ENCODE peak calls at places on chromosomes 6 and 20, in five cellular contexts. One of them, this sample, is unnamed.

GRCh38 chr6:36210157-36210556 is 13.6 kb downstream of the BRPF3 start:
- DNase-seq in MM.1S: no peak
- DNase-seq in cardiac muscle cell: no peak
- DNase-seq in thoracic aorta: no peak
- DNase-seq in CD4-positive, alpha-beta memory T cell: no peak
- DNase-seq in this sample: no peak

GRCh38 chr6:167252271-167252670 is 38.8 kb upstream of the UNC93A start:
- DNase-seq in cardiac muscle cell: no peak
- DNase-seq in MM.1S: no peak
- DNase-seq in CD4-positive, alpha-beta memory T cell: no peak
- DNase-seq in thoracic aorta: no peak
- DNase-seq in this sample: no peak

GRCh38 chr6:22194188-22194921 is 102.5 kb downstream of the PRL start:
- DNase-seq in thoracic aorta: no peak
- DNase-seq in cardiac muscle cell: peak; percentile 5
- DNase-seq in MM.1S: no peak
- DNase-seq in CD4-positive, alpha-beta memory T cell: no peak
- DNase-seq in this sample: no peak

GRCh38 chr20:61271273-61272221 is 19.5 kb downstream of the CDH4 start:
- DNase-seq in MM.1S: no peak
- DNase-seq in CD4-positive, alpha-beta memory T cell: no peak
- DNase-seq in thoracic aorta: no peak
- DNase-seq in cardiac muscle cell: no peak
- DNase-seq in this sample: no peak

GRCh38 chr6:41747256-41748101 is at the start of gene PGC:
- DNase-seq in thoracic aorta: no peak
- DNase-seq in MM.1S: no peak
- DNase-seq in cardiac muscle cell: peak; percentile 61
- DNase-seq in CD4-positive, alpha-beta memory T cell: no peak
- DNase-seq in this sample: no peak

GRCh38 chr20:11035211-11035610 is 361.4 kb upstream of the JAG1 start:
- DNase-seq in cardiac muscle cell: no peak
- DNase-seq in MM.1S: no peak
- DNase-seq in CD4-positive, alpha-beta memory T cell: no peak
- DNase-seq in thoracic aorta: no peak
- DNase-seq in this sample: no peak

GRCh38 chr6:115216835-115217234 is 843.9 kb downstream of the FRK start:
- DNase-seq in CD4-positive, alpha-beta memory T cell: no peak
- DNase-seq in cardiac muscle cell: no peak
- DNase-seq in MM.1S: no peak
- DNase-seq in thoracic aorta: no peak
- DNase-seq in this sample: no peak

GRCh38 chr6:112188906-112189305 is 65.5 kb downstream of the LAMA4 start:
- DNase-seq in cardiac muscle cell: no peak
- DNase-seq in CD4-positive, alpha-beta memory T cell: no peak
- DNase-seq in thoracic aorta: no peak
- DNase-seq in MM.1S: no peak
- DNase-seq in this sample: no peak

GRCh38 chr6:85574932-85575598 is 18.6 kb downstream of the SNX14 start:
- DNase-seq in thoracic aorta: no peak
- DNase-seq in CD4-positive, alpha-beta memory T cell: no peak
- DNase-seq in cardiac muscle cell: no peak
- DNase-seq in MM.1S: no peak
- DNase-seq in this sample: no peak

GRCh38 chr20:50085481-50086365 is 27.2 kb downstream of the UBE2V1 start:
- DNase-seq in MM.1S: peak; percentile 45
- DNase-seq in thoracic aorta: no peak
- DNase-seq in CD4-positive, alpha-beta memory T cell: peak; percentile 39
- DNase-seq in cardiac muscle cell: peak; percentile 76
- DNase-seq in this sample: peak; percentile 20

GRCh38 chr6:101396552-101397173 is 3.2 kb downstream of the GRIK2 start:
- DNase-seq in thoracic aorta: no peak
- DNase-seq in CD4-positive, alpha-beta memory T cell: no peak
- DNase-seq in MM.1S: peak; percentile 77
- DNase-seq in cardiac muscle cell: peak; percentile 73
- DNase-seq in this sample: no peak

GRCh38 chr20:60035-60918 is 27.2 kb upstream of the DEFB125 start:
- DNase-seq in CD4-positive, alpha-beta memory T cell: no peak
- DNase-seq in thoracic aorta: no peak
- DNase-seq in cardiac muscle cell: no peak
- DNase-seq in MM.1S: no peak
- DNase-seq in this sample: no peak

GRCh38 chr20:17796096-17796563 is 96.4 kb downstream of the BANF2 start:
- DNase-seq in MM.1S: no peak
- DNase-seq in cardiac muscle cell: peak; percentile 86
- DNase-seq in CD4-positive, alpha-beta memory T cell: no peak
- DNase-seq in thoracic aorta: peak; percentile 29
- DNase-seq in this sample: no peak

GRCh38 chr20:12293900-12294299 is 376.2 kb downstream of the BTBD3 start:
- DNase-seq in CD4-positive, alpha-beta memory T cell: no peak
- DNase-seq in cardiac muscle cell: no peak
- DNase-seq in thoracic aorta: no peak
- DNase-seq in MM.1S: no peak
- DNase-seq in this sample: no peak

GRCh38 chr20:40652426-40652825 is 36.6 kb downstream of the MAFB start:
- DNase-seq in cardiac muscle cell: peak; percentile 67
- DNase-seq in CD4-positive, alpha-beta memory T cell: no peak
- DNase-seq in MM.1S: no peak
- DNase-seq in thoracic aorta: no peak
- DNase-seq in this sample: no peak

GRCh38 chr20:51797357-51798025 is 4.8 kb downstream of the SALL4 start:
- DNase-seq in cardiac muscle cell: peak; percentile 29
- DNase-seq in MM.1S: no peak
- DNase-seq in CD4-positive, alpha-beta memory T cell: no peak
- DNase-seq in thoracic aorta: no peak
- DNase-seq in this sample: no peak

GRCh38 chr20:4012631-4013030 is 2.7 kb downstream of the RNF24 start:
- DNase-seq in thoracic aorta: no peak
- DNase-seq in CD4-positive, alpha-beta memory T cell: no peak
- DNase-seq in cardiac muscle cell: peak; percentile 82
- DNase-seq in MM.1S: no peak
- DNase-seq in this sample: no peak

GRCh38 chr6:36289281-36290018 is 19.6 kb downstream of the PNPLA1 start:
- DNase-seq in MM.1S: no peak
- DNase-seq in CD4-positive, alpha-beta memory T cell: no peak
- DNase-seq in cardiac muscle cell: no peak
- DNase-seq in thoracic aorta: no peak
- DNase-seq in this sample: no peak

GRCh38 chr20:50580016-50580747 is 70.0 kb downstream of the PTPN1 start:
- DNase-seq in MM.1S: no peak
- DNase-seq in CD4-positive, alpha-beta memory T cell: peak; percentile 31
- DNase-seq in cardiac muscle cell: peak; percentile 62
- DNase-seq in thoracic aorta: no peak
- DNase-seq in this sample: peak; percentile 53

GRCh38 chr6:139436521-139437348 is 62.3 kb upstream of the CITED2 start:
- DNase-seq in thoracic aorta: no peak
- DNase-seq in MM.1S: no peak
- DNase-seq in cardiac muscle cell: no peak
- DNase-seq in CD4-positive, alpha-beta memory T cell: no peak
- DNase-seq in this sample: no peak

GRCh38 chr6:150528648-150529285 is 70.9 kb upstream of the PLEKHG1 start:
- DNase-seq in thoracic aorta: no peak
- DNase-seq in MM.1S: no peak
- DNase-seq in CD4-positive, alpha-beta memory T cell: no peak
- DNase-seq in cardiac muscle cell: peak; percentile 74
- DNase-seq in this sample: no peak

GRCh38 chr6:162369091-162369490 is 358.5 kb downstream of the PRKN start:
- DNase-seq in cardiac muscle cell: no peak
- DNase-seq in thoracic aorta: no peak
- DNase-seq in MM.1S: no peak
- DNase-seq in CD4-positive, alpha-beta memory T cell: no peak
- DNase-seq in this sample: no peak

GRCh38 chr6:41021832-41022231 is 17.2 kb downstream of the UNC5CL start:
- DNase-seq in cardiac muscle cell: peak; percentile 40
- DNase-seq in MM.1S: no peak
- DNase-seq in thoracic aorta: no peak
- DNase-seq in CD4-positive, alpha-beta memory T cell: no peak
- DNase-seq in this sample: no peak

GRCh38 chr6:132261354-132261753 is 139.9 kb downstream of the MOXD1 start:
- DNase-seq in cardiac muscle cell: peak; percentile 25
- DNase-seq in MM.1S: no peak
- DNase-seq in thoracic aorta: no peak
- DNase-seq in CD4-positive, alpha-beta memory T cell: no peak
- DNase-seq in this sample: no peak

GRCh38 chr20:1895674-1896496 is 678 bp downstream of the SIRPA start:
- DNase-seq in cardiac muscle cell: peak; percentile 39
- DNase-seq in thoracic aorta: no peak
- DNase-seq in MM.1S: no peak
- DNase-seq in CD4-positive, alpha-beta memory T cell: no peak
- DNase-seq in this sample: no peak

DNA sequence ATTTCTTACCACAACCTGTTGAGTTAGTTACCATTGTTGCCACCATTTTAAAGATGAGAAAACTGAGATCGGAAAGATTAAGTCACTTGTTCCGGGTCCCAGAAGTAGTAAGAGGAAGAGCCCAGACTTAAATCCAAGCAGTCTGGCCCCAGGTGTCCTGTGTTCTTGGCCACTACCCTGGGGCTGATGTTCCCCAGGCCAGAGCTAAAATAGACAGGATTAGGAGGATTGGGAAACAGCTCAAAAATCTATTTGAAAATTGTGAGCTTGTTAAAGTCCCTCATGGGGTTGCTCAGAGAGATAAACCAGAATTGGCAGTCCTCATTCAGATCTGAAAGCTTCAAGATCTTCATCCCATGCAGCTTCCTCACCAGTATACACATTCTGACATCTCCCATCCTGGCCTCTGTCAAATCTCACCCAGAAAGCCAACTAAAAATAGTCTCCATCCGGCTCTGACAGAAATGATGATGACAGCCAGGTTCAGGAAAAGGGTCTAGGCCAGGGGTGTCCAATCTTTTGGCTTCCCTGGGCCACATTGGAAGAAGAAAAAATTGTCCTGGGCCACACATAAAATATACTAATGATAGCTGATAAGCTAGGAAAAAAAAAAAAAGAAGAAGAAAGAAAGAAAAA is 62.0 kb downstream of the GFOD1 start:
- DNase-seq in thoracic aorta: no peak
- DNase-seq in CD4-positive, alpha-beta memory T cell: no peak
- DNase-seq in cardiac muscle cell: no peak
- DNase-seq in MM.1S: no peak
- DNase-seq in this sample: no peak
- H3K4me1 ChIP-seq in thoracic aorta: peaks cover 54% of the 10 kb centered on the region
- H3K4me1 ChIP-seq in CD4-positive, alpha-beta memory T cell: peaks cover 23% of the 10 kb centered on the region
- H3K4me1 ChIP-seq in cardiac muscle cell: peaks cover 84% of the 10 kb centered on the region
- H3K4me1 ChIP-seq in MM.1S: peaks cover 12% of the 10 kb centered on the region
- H3K4me1 ChIP-seq in this sample: peaks cover 26% of the 10 kb centered on the region

GRCh38 chr6:136228811-136229210 is 21.3 kb downstream of the MTFR2 start:
- DNase-seq in CD4-positive, alpha-beta memory T cell: no peak
- DNase-seq in MM.1S: no peak
- DNase-seq in cardiac muscle cell: no peak
- DNase-seq in thoracic aorta: no peak
- DNase-seq in this sample: no peak

GRCh38 chr6:136226027-136226673 is 24.0 kb downstream of the MTFR2 start:
- DNase-seq in thoracic aorta: no peak
- DNase-seq in MM.1S: peak; percentile 39
- DNase-seq in cardiac muscle cell: peak; percentile 78
- DNase-seq in CD4-positive, alpha-beta memory T cell: peak; percentile 53
- DNase-seq in this sample: peak; percentile 61

GRCh38 chr6:136230219-136230980 is 19.7 kb downstream of the MTFR2 start:
- DNase-seq in CD4-positive, alpha-beta memory T cell: no peak
- DNase-seq in MM.1S: no peak
- DNase-seq in thoracic aorta: no peak
- DNase-seq in cardiac muscle cell: no peak
- DNase-seq in this sample: no peak

GRCh38 chr6:136225496-136225895 is 24.6 kb downstream of the MTFR2 start:
- DNase-seq in thoracic aorta: no peak
- DNase-seq in MM.1S: no peak
- DNase-seq in cardiac muscle cell: peak; percentile 27
- DNase-seq in CD4-positive, alpha-beta memory T cell: no peak
- DNase-seq in this sample: no peak

GRCh38 chr6:136226674-136227377 is 23.3 kb downstream of the MTFR2 start:
- DNase-seq in thoracic aorta: no peak
- DNase-seq in cardiac muscle cell: no peak
- DNase-seq in CD4-positive, alpha-beta memory T cell: no peak
- DNase-seq in MM.1S: no peak
- DNase-seq in this sample: no peak
- H3K4me1 ChIP-seq in thoracic aorta: no peaks in the 10 kb centered on the region
- H3K4me1 ChIP-seq in cardiac muscle cell: no peaks in the 10 kb centered on the region
- H3K4me1 ChIP-seq in CD4-positive, alpha-beta memory T cell: no peaks in the 10 kb centered on the region
- H3K4me1 ChIP-seq in MM.1S: peaks cover 5% of the 10 kb centered on the region
- H3K4me1 ChIP-seq in this sample: no peaks in the 10 kb centered on the region

DNA sequence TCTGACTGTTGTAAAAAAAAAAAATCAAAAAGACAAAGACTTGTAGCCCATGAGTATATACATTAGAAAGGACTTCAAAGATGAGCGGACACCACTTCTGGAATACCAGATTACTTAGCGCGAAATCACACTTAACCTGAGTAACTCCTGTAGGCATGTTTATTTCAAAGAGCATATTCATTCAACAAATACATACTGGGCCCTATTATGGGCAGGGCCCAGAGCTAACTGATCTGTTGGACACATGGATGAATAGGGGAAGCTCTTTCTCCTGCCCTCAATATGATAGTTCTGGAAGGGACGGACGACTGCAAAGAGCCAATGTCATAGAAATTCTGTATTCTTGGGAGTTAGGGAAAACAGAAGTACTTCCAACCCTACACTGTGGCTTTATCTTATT is 12.3 kb downstream of the MAN1A1 start:
- DNase-seq in cardiac muscle cell: no peak
- DNase-seq in thoracic aorta: no peak
- DNase-seq in MM.1S: no peak
- DNase-seq in CD4-positive, alpha-beta memory T cell: no peak
- DNase-seq in this sample: no peak
- H3K4me1 ChIP-seq in cardiac muscle cell: peaks cover 31% of the 10 kb centered on the region
- H3K4me1 ChIP-seq in thoracic aorta: peaks cover 40% of the 10 kb centered on the region
- H3K4me1 ChIP-seq in MM.1S: peaks cover 34% of the 10 kb centered on the region
- H3K4me1 ChIP-seq in CD4-positive, alpha-beta memory T cell: peaks cover 20% of the 10 kb centered on the region
- H3K4me1 ChIP-seq in this sample: no peaks in the 10 kb centered on the region

GRCh38 chr6:161003336-161003735 is 11.8 kb downstream of the MAP3K4 start:
- DNase-seq in cardiac muscle cell: no peak
- DNase-seq in MM.1S: no peak
- DNase-seq in thoracic aorta: no peak
- DNase-seq in CD4-positive, alpha-beta memory T cell: no peak
- DNase-seq in this sample: no peak

GRCh38 chr6:161009991-161010390 is 18.4 kb downstream of the MAP3K4 start:
- DNase-seq in cardiac muscle cell: no peak
- DNase-seq in CD4-positive, alpha-beta memory T cell: no peak
- DNase-seq in MM.1S: no peak
- DNase-seq in thoracic aorta: no peak
- DNase-seq in this sample: no peak

GRCh38 chr6:161011509-161012480 is 20.2 kb downstream of the MAP3K4 start:
- DNase-seq in thoracic aorta: no peak
- DNase-seq in CD4-positive, alpha-beta memory T cell: no peak
- DNase-seq in cardiac muscle cell: peak; percentile 71
- DNase-seq in MM.1S: no peak
- DNase-seq in this sample: no peak

GRCh38 chr6:161010418-161010817 is 18.8 kb downstream of the MAP3K4 start:
- DNase-seq in cardiac muscle cell: peak; percentile 63
- DNase-seq in CD4-positive, alpha-beta memory T cell: no peak
- DNase-seq in thoracic aorta: no peak
- DNase-seq in MM.1S: no peak
- DNase-seq in this sample: no peak

DNA sequence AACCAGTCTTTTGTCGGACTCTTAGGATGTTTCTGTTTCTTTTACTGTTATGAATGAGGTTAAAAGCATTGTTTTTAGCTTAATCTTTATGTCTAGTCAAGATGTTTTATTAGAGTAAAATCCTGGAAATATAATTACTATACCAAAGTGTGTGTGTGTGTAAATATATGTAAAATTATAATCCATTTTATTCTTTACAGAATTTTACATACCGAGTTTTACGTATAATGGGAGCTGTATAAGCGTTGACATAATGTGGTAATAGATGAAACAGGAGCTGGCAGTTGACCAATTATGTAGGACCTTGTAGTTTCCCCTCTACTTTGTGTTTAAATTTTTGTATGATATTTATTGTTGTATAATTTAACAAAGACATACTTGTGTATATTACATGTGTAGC is 16.7 kb downstream of the MAP3K4 start:
- DNase-seq in thoracic aorta: no peak
- DNase-seq in CD4-positive, alpha-beta memory T cell: no peak
- DNase-seq in MM.1S: no peak
- DNase-seq in cardiac muscle cell: no peak
- DNase-seq in this sample: no peak
- H3K4me1 ChIP-seq in thoracic aorta: peaks cover 30% of the 10 kb centered on the region
- H3K4me1 ChIP-seq in CD4-positive, alpha-beta memory T cell: peaks cover 6% of the 10 kb centered on the region
- H3K4me1 ChIP-seq in MM.1S: no peaks in the 10 kb centered on the region
- H3K4me1 ChIP-seq in cardiac muscle cell: peaks cover 20% of the 10 kb centered on the region
- H3K4me1 ChIP-seq in this sample: no peaks in the 10 kb centered on the region